ENCODE peak calls at places on chromosomes 2 and 18, in seven cellular contexts. D is stimulated activated CD4-positive, alpha-beta T cell treated with anti-CD3 and anti-CD28 coated beads, TNF-alpha, amount 100 ng/mL, for 4 hours; H is posterior cingulate gyrus; B is sciatic nerve; R is left cardiac atrium; J is left ventricle myocardium inferior; O is AG09319. Q is an unnamed sample.
A peak's percentile ranks its signal among the peaks of the same experiment; 100 is the strongest.

GRCh38 chr2:47640356-47640755 is 142.6 kb upstream of the MSH6 start:
- DNase-seq in H (peak; percentile 37), R (no peak), D (no peak), J (no peak), O (no peak), B (peak; percentile 34), Q (no peak)

GRCh38 chr18:765764-766549 is 46.1 kb downstream of the YES1 start:
- DNase-seq in O (no peak), R (no peak), H (no peak), B (no peak), D (no peak), J (no peak), Q (no peak)

GRCh38 chr2:84132371-84132770 is 326.7 kb downstream of the SUCLG1 start:
- DNase-seq in R (no peak), D (no peak), H (no peak), B (no peak), J (no peak), O (no peak), Q (no peak)

GRCh38 chr2:71833855-71834554 is 313.7 kb downstream of the CYP26B1 start:
- DNase-seq in B (peak; percentile 71), R (peak; percentile 63), O (no peak), D (no peak), J (peak; percentile 76), H (peak; percentile 61), Q (no peak)

GRCh38 chr2:205924676-205925075 is 161.3 kb downstream of the INO80D start:
- DNase-seq in B (no peak), J (no peak), D (no peak), O (no peak), H (no peak), R (no peak), Q (no peak)

GRCh38 chr18:39796413-39796812 is 2158.6 kb upstream of the PIK3C3 start:
- DNase-seq in B (no peak), O (no peak), D (no peak), H (no peak), R (no peak), J (no peak), Q (no peak)

GRCh38 chr2:1626271-1626681 is 118.0 kb downstream of the PXDN start:
- DNase-seq in H (peak; percentile 63), R (no peak), J (no peak), D (no peak), O (no peak), B (no peak), Q (no peak)

GRCh38 chr2:174337337-174338154 is 2.8 kb downstream of the SP9 start:
- DNase-seq in O (no peak), D (no peak), J (no peak), H (no peak), B (no peak), R (no peak), Q (peak; percentile 67)

GRCh38 chr2:240933966-240934700 is 28.0 kb downstream of the CROCC2 start:
- DNase-seq in J (peak; percentile 10), B (peak; percentile 70), R (no peak), H (peak; percentile 72), O (no peak), D (no peak), Q (no peak)

GRCh38 chr2:230658577-230658876 is 54.1 kb upstream of the CAB39 start:
- DNase-seq in H (no peak), D (no peak), B (no peak), O (no peak), R (no peak), J (no peak), Q (no peak)

GRCh38 chr2:120511546-120512320 is 165.8 kb downstream of the INHBB start:
- DNase-seq in H (peak; percentile 87), B (no peak), D (no peak), J (no peak), O (no peak), R (no peak), Q (peak; percentile 45)

GRCh38 chr2:41720702-41721344 is 327.0 kb upstream of the PKDCC start:
- DNase-seq in R (no peak), B (no peak), J (no peak), O (no peak), D (no peak), H (no peak), Q (peak; percentile 6)

GRCh38 chr2:16881122-16881521 is 215.5 kb upstream of the CYRIA start:
- DNase-seq in B (no peak), O (no peak), H (no peak), R (no peak), D (no peak), J (no peak), Q (no peak)

GRCh38 chr2:24276349-24276899 is 83.9 kb downstream of the ITSN2 start:
- DNase-seq in O (no peak), B (no peak), R (no peak), H (no peak), D (no peak), J (no peak), Q (peak; percentile 1)

GRCh38 chr2:127584047-127584446 is 48.6 kb downstream of the MYO7B start:
- DNase-seq in J (no peak), H (no peak), B (peak; percentile 31), O (no peak), D (no peak), R (no peak), Q (no peak)

GRCh38 chr2:143514413-143514812 is 385.2 kb downstream of the ARHGAP15 start:
- DNase-seq in H (no peak), R (no peak), B (no peak), D (no peak), O (no peak), J (no peak), Q (no peak)

GRCh38 chr2:223600056-223600455 is 2.1 kb downstream of the SCG2 start:
- DNase-seq in D (no peak), B (no peak), J (no peak), H (no peak), O (no peak), R (no peak), Q (no peak)

GRCh38 chr18:6414118-6414722 is 491 bp downstream of the L3MBTL4 start:
- DNase-seq in J (peak; percentile 51), R (peak; percentile 79), D (no peak), B (peak; percentile 74), H (peak; percentile 94), O (no peak), Q (peak; percentile 67)

GRCh38 chr2:167510071-167510759 is 621.9 kb downstream of the XIRP2 start:
- DNase-seq in H (no peak), O (no peak), J (no peak), R (no peak), D (no peak), B (no peak), Q (no peak)

Q was measured in astrocyte of the hippocampus.